ENCODE peak calls at places on chromosomes 5 and 9, in four cellular contexts. One of them, this sample, is unnamed. For H3K79me2, the result is how much of the 10 kb centered on the place peaks cover.

GRCh38 chr5:142753114-142753764 is 16.9 kb upstream of the ARHGAP26 start:
- DNase-seq in H1: no peak
- DNase-seq in H9: no peak
- DNase-seq in trophoblast cell: peak
- DNase-seq in this sample: no peak

GRCh38 chr9:83392228-83392627 is 146.0 kb downstream of the FRMD3 start:
- DNase-seq in H1: no peak
- DNase-seq in H9: no peak
- DNase-seq in trophoblast cell: no peak
- DNase-seq in this sample: no peak

GRCh38 chr5:103511554-103511885 is 51.1 kb downstream of the NUDT12 start:
- DNase-seq in H1: no peak
- DNase-seq in H9: no peak
- DNase-seq in trophoblast cell: no peak
- DNase-seq in this sample: no peak

GRCh38 chr5:142671276-142671675 is 14.6 kb downstream of the FGF1 start:
- DNase-seq in H1: no peak
- DNase-seq in H9: no peak
- DNase-seq in trophoblast cell: no peak
- DNase-seq in this sample: no peak

GRCh38 chr9:120635011-120635410 is 55.0 kb upstream of the CDK5RAP2 start:
- DNase-seq in H1: no peak
- DNase-seq in H9: no peak
- DNase-seq in trophoblast cell: no peak
- DNase-seq in this sample: no peak

GRCh38 chr5:1235379-1235778 is 10.2 kb downstream of the SLC6A18 start:
- DNase-seq in H1: no peak
- DNase-seq in H9: no peak
- DNase-seq in trophoblast cell: no peak
- DNase-seq in this sample: no peak

GRCh38 chr5:98296426-98296825 is 477.0 kb upstream of the RGMB start:
- DNase-seq in H1: no peak
- DNase-seq in H9: no peak
- DNase-seq in trophoblast cell: no peak
- DNase-seq in this sample: peak

GRCh38 chr5:133786432-133786831 is 174.1 kb upstream of the FSTL4 start:
- DNase-seq in H1: no peak
- DNase-seq in H9: peak
- DNase-seq in trophoblast cell: no peak
- DNase-seq in this sample: no peak

GRCh38 chr5:6748142-6748541 is 34.9 kb downstream of the TENT4A start:
- DNase-seq in H1: no peak
- DNase-seq in H9: no peak
- DNase-seq in trophoblast cell: no peak
- DNase-seq in this sample: no peak

GRCh38 chr9:133089271-133089671 is 27.5 kb downstream of the CEL start:
- DNase-seq in H1: no peak
- DNase-seq in H9: peak
- DNase-seq in trophoblast cell: no peak
- DNase-seq in this sample: peak

GRCh38 chr9:68540712-68541535 is at the start of gene TMEM252:
- DNase-seq in H1: no peak
- DNase-seq in H9: no peak
- DNase-seq in trophoblast cell: no peak
- DNase-seq in this sample: no peak

GRCh38 chr5:149381986-149382338 is 2.9 kb upstream of the IL17B start:
- DNase-seq in H1: peak
- DNase-seq in H9: peak
- DNase-seq in trophoblast cell: peak
- DNase-seq in this sample: peak

GRCh38 chr5:77425998-77426659 is 66.0 kb downstream of the WDR41 start:
- DNase-seq in H1: no peak
- DNase-seq in H9: no peak
- DNase-seq in trophoblast cell: no peak
- DNase-seq in this sample: no peak

GRCh38 chr5:34699155-34700077 is 43.3 kb downstream of the RAI14 start:
- DNase-seq in H1: no peak
- DNase-seq in H9: peak
- DNase-seq in trophoblast cell: peak
- DNase-seq in this sample: peak

GRCh38 chr5:158264264-158264663 is 405.3 kb upstream of the CLINT1 start:
- DNase-seq in H1: no peak
- DNase-seq in H9: no peak
- DNase-seq in trophoblast cell: no peak
- DNase-seq in this sample: no peak

GRCh38 chr9:93064392-93065124 is 6.1 kb downstream of the SUSD3 start:
- DNase-seq in H1: no peak
- DNase-seq in H9: no peak
- DNase-seq in trophoblast cell: no peak
- DNase-seq in this sample: peak

GRCh38 chr9:122244349-122244748 is 15.6 kb upstream of the LHX6 start:
- DNase-seq in H1: no peak
- DNase-seq in H9: no peak
- DNase-seq in trophoblast cell: no peak
- DNase-seq in this sample: no peak

GRCh38 chr5:72817639-72818266 is 1.3 kb downstream of the TNPO1 start:
- DNase-seq in H1: no peak
- DNase-seq in H9: no peak
- DNase-seq in trophoblast cell: no peak
- DNase-seq in this sample: no peak

GRCh38 chr9:124050955-124051354 is 39.4 kb downstream of the LHX2 start:
- DNase-seq in H1: no peak
- DNase-seq in H9: no peak
- DNase-seq in trophoblast cell: no peak
- DNase-seq in this sample: no peak

GRCh38 chr5:16754621-16755020 is 137.8 kb upstream of the RETREG1 start:
- DNase-seq in H1: no peak
- DNase-seq in H9: no peak
- DNase-seq in trophoblast cell: no peak
- DNase-seq in this sample: peak

GRCh38 chr5:1874348-1874747 is 8.4 kb downstream of the IRX4 start:
- DNase-seq in H1: no peak
- DNase-seq in H9: no peak
- DNase-seq in trophoblast cell: no peak
- DNase-seq in this sample: no peak

GRCh38 chr5:161230222-161230621 is 316.3 kb downstream of the GABRB2 start:
- DNase-seq in H1: no peak
- DNase-seq in H9: peak
- DNase-seq in trophoblast cell: no peak
- DNase-seq in this sample: peak

GRCh38 chr5:87752362-87752761 is 339.6 kb upstream of the CCNH start:
- DNase-seq in H1: no peak
- DNase-seq in H9: no peak
- DNase-seq in trophoblast cell: no peak
- DNase-seq in this sample: no peak

GRCh38 chr5:36606437-36607113 is at the start of gene SLC1A3:
- DNase-seq in H1: no peak
- DNase-seq in H9: peak
- DNase-seq in trophoblast cell: peak
- DNase-seq in this sample: peak

GRCh38 chr9:72996106-72996505 is 43.3 kb upstream of the ALDH1A1 start:
- DNase-seq in H1: no peak
- DNase-seq in H9: no peak
- DNase-seq in trophoblast cell: no peak
- DNase-seq in this sample: no peak

GRCh38 chr5:140112685-140113179 is 1.2 kb upstream of the PURA start:
- DNase-seq in H1: no peak
- DNase-seq in H9: no peak
- DNase-seq in trophoblast cell: no peak
- DNase-seq in this sample: peak

GRCh38 chr5:16937023-16937379 is 913 bp upstream of the MYO10 start:
- DNase-seq in H1: no peak
- DNase-seq in H9: no peak
- DNase-seq in trophoblast cell: peak
- DNase-seq in this sample: no peak

GRCh38 chr5:27020965-27021364 is 17.4 kb downstream of the CDH9 start:
- DNase-seq in H1: no peak
- DNase-seq in H9: no peak
- DNase-seq in trophoblast cell: no peak
- DNase-seq in this sample: no peak

GRCh38 chr5:178123987-178124925 is 6.6 kb upstream of the RMND5B start:
- DNase-seq in H1: no peak
- DNase-seq in H9: no peak
- DNase-seq in trophoblast cell: peak
- DNase-seq in this sample: no peak

GRCh38 chr9:23824241-23825142 is 1.5 kb downstream of the ELAVL2 start:
- DNase-seq in H1: no peak
- DNase-seq in H9: peak
- DNase-seq in trophoblast cell: no peak
- DNase-seq in this sample: peak

GRCh38 chr5:174141398-174141797 is 95.9 kb downstream of the NSG2 start:
- DNase-seq in H1: no peak
- DNase-seq in H9: no peak
- DNase-seq in trophoblast cell: no peak
- DNase-seq in this sample: no peak

GRCh38 chr9:109212768-109213167 is 45.7 kb upstream of the FRRS1L start:
- DNase-seq in H1: no peak
- DNase-seq in H9: no peak
- DNase-seq in trophoblast cell: no peak
- DNase-seq in this sample: no peak
- H2AK5ac ChIP-seq in H1: no peak
- H2AK5ac ChIP-seq in H9: no peak
- H2AK5ac ChIP-seq in trophoblast cell: no peak
- H2AK5ac ChIP-seq in this sample: no peak

DNA sequence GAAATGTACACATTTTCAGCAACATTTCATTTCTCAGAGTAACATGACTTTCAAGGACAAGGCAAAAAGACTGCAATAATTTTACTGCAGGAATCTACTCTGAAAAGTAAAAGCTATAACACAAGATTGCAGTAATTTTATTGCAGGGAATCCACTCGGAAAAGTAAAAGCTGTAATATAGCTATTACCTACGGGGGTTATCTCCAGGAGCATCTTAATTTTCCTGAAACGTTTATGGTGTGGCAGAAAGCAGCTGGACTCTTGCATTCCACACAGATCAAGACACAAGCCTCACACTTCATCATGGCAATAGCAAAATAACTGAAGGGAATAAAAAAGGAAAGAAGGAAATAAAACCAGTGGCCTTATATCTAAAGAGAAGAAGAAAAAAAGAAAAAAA is 171.2 kb downstream of the TSSK1B start:
- DNase-seq in H1: no peak
- DNase-seq in H9: no peak
- DNase-seq in trophoblast cell: no peak
- DNase-seq in this sample: no peak
- H3K79me2 ChIP-seq in H1: under half
- H3K79me2 ChIP-seq in H9: under half
- H3K79me2 ChIP-seq in trophoblast cell: under half
- H3K79me2 ChIP-seq in this sample: half or more

DNA sequence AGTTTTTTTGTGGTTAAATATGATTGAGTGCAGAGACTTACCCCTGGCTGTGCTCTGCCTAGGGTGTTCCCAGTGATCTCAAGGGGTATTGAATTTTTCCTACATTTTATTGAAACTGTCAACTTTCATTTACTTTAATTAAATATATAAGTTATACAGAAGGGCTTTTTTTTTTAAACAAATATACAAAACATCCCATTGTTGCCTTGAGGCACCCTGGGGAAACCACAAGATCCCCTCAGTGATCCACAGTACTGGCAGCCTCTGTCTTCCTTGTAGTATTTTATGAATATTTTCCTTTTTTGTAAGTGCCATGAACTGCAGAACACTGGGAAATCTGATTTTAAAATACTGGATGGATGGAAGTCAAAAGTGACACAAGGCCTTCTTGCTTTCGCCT is 123.7 kb downstream of the TLE1 start:
- DNase-seq in H1: no peak
- DNase-seq in H9: no peak
- DNase-seq in trophoblast cell: no peak
- DNase-seq in this sample: no peak
- H2AK5ac ChIP-seq in H1: no peak
- H2AK5ac ChIP-seq in H9: no peak
- H2AK5ac ChIP-seq in trophoblast cell: no peak
- H2AK5ac ChIP-seq in this sample: no peak

DNA sequence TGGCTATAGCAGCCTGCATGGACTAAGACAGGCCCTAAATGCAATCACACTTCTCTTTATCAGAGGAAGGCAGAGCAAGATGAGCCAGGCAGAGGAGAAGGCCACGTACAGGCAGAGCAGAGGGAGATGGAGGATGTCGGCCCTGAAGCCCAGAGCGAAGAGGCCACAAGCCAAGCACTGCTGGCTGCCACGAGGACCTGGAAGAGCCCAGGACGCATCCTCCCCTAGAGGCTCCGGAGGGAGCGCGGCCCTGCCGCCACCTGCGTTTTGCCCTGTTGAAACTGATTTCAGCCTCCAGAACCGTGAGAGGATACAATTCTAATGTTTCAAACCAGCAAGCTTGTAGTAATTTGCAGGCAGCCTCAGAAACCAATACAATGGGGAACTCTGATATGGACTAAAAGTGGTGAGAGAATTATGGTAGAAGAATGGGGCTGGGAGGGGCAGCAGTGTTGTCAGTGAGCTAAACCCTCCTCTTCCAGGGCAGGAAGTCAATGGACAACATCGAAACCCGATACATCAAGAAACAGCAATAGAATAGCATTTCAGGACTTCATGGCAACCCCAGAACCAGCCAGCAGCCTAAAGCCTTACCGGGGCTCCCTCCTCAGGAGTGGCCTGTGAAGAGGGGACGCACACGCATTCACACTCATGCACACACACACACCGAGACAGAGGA is 32.6 kb downstream of the ADAMTS2 start:
- DNase-seq in H1: no peak
- DNase-seq in H9: no peak
- DNase-seq in trophoblast cell: no peak
- DNase-seq in this sample: no peak
- H3K79me2 ChIP-seq in H1: under half
- H3K79me2 ChIP-seq in H9: under half
- H3K79me2 ChIP-seq in trophoblast cell: under half
- H3K79me2 ChIP-seq in this sample: under half

DNA sequence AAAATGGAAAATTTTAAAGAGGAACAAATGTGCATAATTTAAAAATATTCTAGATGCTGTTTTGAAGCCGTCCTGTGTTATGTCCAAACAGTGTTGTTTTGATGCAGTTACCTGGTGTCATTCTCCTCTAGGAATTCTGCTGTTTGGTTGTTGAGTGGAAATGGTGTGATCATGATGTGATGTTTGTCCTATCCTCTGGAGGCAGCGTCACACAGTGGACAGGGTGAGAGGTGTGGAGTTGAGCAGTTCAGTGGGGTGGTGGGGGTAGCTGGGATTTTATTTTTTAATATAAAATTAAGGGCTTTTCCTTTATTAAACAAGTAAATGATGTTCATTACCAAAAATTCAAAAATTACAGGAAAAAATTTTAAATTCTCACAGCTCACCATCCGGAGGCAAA is 31.2 kb downstream of the PRDM6 start:
- DNase-seq in H1: no peak
- DNase-seq in H9: no peak
- DNase-seq in trophoblast cell: no peak
- DNase-seq in this sample: peak
- H2AK5ac ChIP-seq in H1: no peak
- H2AK5ac ChIP-seq in H9: no peak
- H2AK5ac ChIP-seq in trophoblast cell: no peak
- H2AK5ac ChIP-seq in this sample: no peak

This sample was measured in mesendoderm.